ENCODE peak calls at places on chromosomes 13 and 19, in eight cellular contexts. E is transverse colon, T is tibial nerve, O is IMR-90, P is body of pancreas, L is A549, Y is breast epithelium, I is heart left ventricle. R is an unnamed sample.

GRCh38 chr13:99375806-99376080 is 68.5 kb upstream of the GPR183 start:
- DNase-seq in E (no peak), T (no peak), O (no peak), P (no peak), L (no peak), Y (no peak), I (no peak), R (no peak)

GRCh38 chr19:44758596-44758995 is 10.1 kb downstream of the BCL3 start:
- DNase-seq in E (no peak), T (no peak), O (no peak), P (no peak), L (no peak), Y (no peak), I (no peak), R (no peak)

GRCh38 chr19:14517840-14518505 is at the start of gene DNAJB1:
- DNase-seq in E (peak), T (peak), O (peak), P (peak), L (peak), Y (peak), I (peak), R (peak)

GRCh38 chr19:17079710-17080440 is 4.3 kb downstream of the MYO9B start:
- DNase-seq in E (peak), T (peak), O (peak), P (peak), L (peak), Y (peak), I (peak), R (no peak)

GRCh38 chr13:59133903-59134302 is 1029.8 kb downstream of the DIAPH3 start:
- DNase-seq in E (no peak), T (no peak), O (no peak), P (no peak), L (no peak), Y (no peak), I (no peak), R (no peak)

GRCh38 chr13:94419304-94419943 is 60.1 kb downstream of the DCT start:
- DNase-seq in E (no peak), T (no peak), O (peak), P (no peak), L (no peak), Y (no peak), I (no peak), R (no peak)

GRCh38 chr19:38769635-38770211 is 3.6 kb downstream of the LGALS7 start:
- DNase-seq in E (peak), T (peak), O (peak), P (peak), L (peak), Y (peak), I (peak), R (peak)

GRCh38 chr13:91017031-91017668 is 330.3 kb upstream of the MIR17HG start:
- DNase-seq in E (no peak), T (no peak), O (peak), P (peak), L (peak), Y (no peak), I (no peak), R (no peak)

GRCh38 chr19:58034476-58034790 is 608 bp downstream of the ZSCAN1 start:
- DNase-seq in E (no peak), T (no peak), O (no peak), P (no peak), L (no peak), Y (peak), I (no peak), R (no peak)

GRCh38 chr19:2236285-2237050 is at the start of the genes PLEKHJ1 and SF3A2:
- DNase-seq in E (peak), T (peak), O (peak), P (peak), L (peak), Y (peak), I (peak), R (peak)

GRCh38 chr19:32406161-32407003 is 812 bp downstream of the DPY19L3 start:
- DNase-seq in E (no peak), T (no peak), O (no peak), P (no peak), L (no peak), Y (no peak), I (no peak), R (no peak)

GRCh38 chr19:29457413-29457812 is 68.4 kb upstream of the VSTM2B start:
- DNase-seq in E (no peak), T (no peak), O (no peak), P (no peak), L (no peak), Y (no peak), I (no peak), R (no peak)

GRCh38 chr13:46134961-46135522 is 30.2 kb upstream of the CPB2 start:
- DNase-seq in E (no peak), T (no peak), O (peak), P (peak), L (no peak), Y (peak), I (no peak), R (no peak)
- TF ChIP-seq POLR2A in E (no peak), T (no peak), O (no peak), P (no peak), L (no peak), Y (no peak), I (no peak), R (no peak)

GRCh38 chr19:46454244-46454643 is 17.1 kb downstream of the PNMA8A start:
- DNase-seq in E (no peak), T (no peak), O (no peak), P (no peak), L (no peak), Y (no peak), I (no peak), R (no peak)
- H3K27ac ChIP-seq in E (no peak), T (no peak), O (no peak), P (no peak), L (no peak), Y (peak), I (no peak), R (no peak)

DNA sequence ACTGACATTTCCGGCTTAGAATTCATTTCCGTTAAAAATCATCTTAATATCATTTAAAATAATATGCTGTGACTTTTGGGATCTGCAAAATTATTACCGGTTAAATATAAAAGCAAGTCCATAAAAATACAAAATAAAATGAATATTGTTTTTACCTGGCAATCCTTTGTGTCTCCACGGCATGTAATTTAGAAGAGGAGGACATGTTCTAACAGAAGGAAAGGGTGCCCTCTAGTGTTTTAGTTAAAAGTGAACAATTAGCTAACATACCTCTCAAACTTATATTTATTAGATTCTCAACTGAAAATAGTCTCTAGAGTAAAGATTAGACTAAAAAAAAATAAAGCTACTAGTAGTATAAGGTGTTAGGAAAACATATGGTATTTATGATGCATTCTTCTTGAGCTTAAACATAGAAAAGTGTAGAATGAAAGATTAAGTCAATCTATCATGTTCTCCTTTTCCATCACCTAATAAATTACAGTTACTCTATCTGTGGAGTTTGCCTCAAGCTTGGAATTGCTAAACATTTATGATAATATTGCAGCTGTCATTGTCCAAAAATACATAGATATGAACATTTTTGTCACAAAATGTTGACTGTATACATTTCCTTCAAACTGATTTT is 676.7 kb upstream of the SPRY2 start:
- DNase-seq in E (no peak), T (no peak), O (peak), P (no peak), L (peak), Y (no peak), I (no peak), R (no peak)
- TF ChIP-seq CTCF in E (peak), T (peak), O (peak), P (peak), L (peak), Y (peak), I (peak), R (peak)

GRCh38 chr19:19470579-19470978 is 44.8 kb downstream of the TSSK6 start:
- DNase-seq in E (no peak), T (no peak), O (no peak), P (no peak), L (no peak), Y (no peak), I (no peak), R (no peak)

GRCh38 chr19:19471682-19472081 is 43.7 kb downstream of the TSSK6 start:
- DNase-seq in E (no peak), T (no peak), O (no peak), P (no peak), L (no peak), Y (no peak), I (no peak), R (no peak)

GRCh38 chr19:19465436-19466070 is 49.8 kb downstream of the TSSK6 start:
- DNase-seq in E (no peak), T (no peak), O (no peak), P (peak), L (no peak), Y (no peak), I (no peak), R (no peak)

GRCh38 chr19:19466201-19466600 is 49.1 kb downstream of the TSSK6 start:
- DNase-seq in E (no peak), T (no peak), O (no peak), P (no peak), L (no peak), Y (no peak), I (no peak), R (no peak)

DNA sequence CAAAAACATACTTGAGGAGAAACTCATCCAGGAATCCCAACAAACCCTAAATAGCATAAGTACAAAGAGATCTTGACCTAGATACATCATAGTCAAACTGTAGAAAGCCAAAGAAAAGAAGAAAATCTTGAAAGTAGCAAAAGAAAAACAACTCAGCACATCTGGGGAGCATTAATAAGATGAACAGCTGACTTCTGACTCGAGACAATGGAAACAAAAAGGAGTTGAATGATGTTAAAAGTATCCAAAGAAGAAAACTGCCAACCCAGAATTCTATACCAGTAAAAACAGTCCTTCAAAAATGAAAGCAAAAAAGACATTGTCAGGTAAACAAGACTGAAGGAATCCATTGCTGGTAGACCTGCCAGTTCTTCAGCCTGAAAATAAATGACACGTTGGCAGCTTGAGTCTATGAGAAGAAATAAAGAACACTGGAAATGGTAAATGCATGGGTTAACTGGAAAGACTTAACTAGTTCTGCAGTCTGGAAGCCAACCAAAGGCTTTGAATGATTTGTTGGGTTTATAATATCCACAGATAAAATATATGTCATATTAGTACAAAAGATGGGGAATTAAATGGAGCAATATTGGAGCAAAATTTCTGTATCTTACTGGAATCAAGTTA is 46.8 kb downstream of the TSSK6 start:
- DNase-seq in E (no peak), T (no peak), O (no peak), P (no peak), L (no peak), Y (no peak), I (no peak), R (no peak)
- TF ChIP-seq POLR2A in E (no peak), T (no peak), O (no peak), P (no peak), L (no peak), Y (no peak), I (no peak), R (no peak)